ENCODE peak calls at places on chromosomes 2 and 18, in six cellular contexts. J, I, P, W, K and R are unnamed samples.
A peak's percentile ranks its signal among the peaks of the same experiment; 100 is the strongest.

GRCh38 chr2:97662386-97662894 is 1.4 kb downstream of the ACTR1B start:
- DNase-seq in I (no peak), K (no peak), W (no peak), P (no peak), J (no peak), R (no peak)

GRCh38 chr2:234969329-234970157 is 17.7 kb downstream of the SH3BP4 start:
- DNase-seq in I (no peak), W (no peak), K (no peak), J (no peak), P (no peak), R (no peak)

GRCh38 chr2:122081743-122082142 is 326.3 kb downstream of the TSN start:
- DNase-seq in P (no peak), K (no peak), I (no peak), J (no peak), W (no peak), R (no peak)

GRCh38 chr2:239321596-239322413 is 79.0 kb downstream of the HDAC4 start:
- DNase-seq in W (no peak), I (no peak), P (no peak), J (peak; percentile 94), K (peak; percentile 4), R (no peak)

GRCh38 chr18:42281851-42282250 is 326.8 kb downstream of the PIK3C3 start:
- DNase-seq in W (no peak), I (no peak), K (no peak), P (no peak), J (no peak), R (no peak)

GRCh38 chr2:119744335-119744939 is 15.3 kb upstream of the PTPN4 start:
- DNase-seq in K (no peak), W (no peak), I (no peak), J (no peak), P (no peak), R (no peak)

GRCh38 chr2:29314816-29315571 is 199.8 kb downstream of the CLIP4 start:
- DNase-seq in I (no peak), P (peak; percentile 46), W (peak; percentile 16), J (peak; percentile 82), K (no peak), R (peak; percentile 49)

GRCh38 chr2:39411186-39411944 is 25.7 kb downstream of the MAP4K3 start:
- DNase-seq in W (no peak), I (no peak), J (no peak), K (no peak), P (no peak), R (no peak)

GRCh38 chr2:7598402-7598801 is 681.2 kb downstream of the RNF144A start:
- DNase-seq in J (no peak), K (no peak), I (no peak), P (no peak), W (no peak), R (no peak)

GRCh38 chr2:28101892-28102291 is 211.4 kb downstream of the BABAM2 start:
- DNase-seq in W (no peak), K (no peak), P (no peak), I (no peak), J (no peak), R (no peak)

GRCh38 chr2:241001413-241002274 is 3.2 kb downstream of the SNED1 start:
- DNase-seq in K (no peak), W (no peak), P (no peak), I (no peak), J (no peak), R (no peak)

GRCh38 chr2:48165066-48165753 is 258.9 kb upstream of the FBXO11 start:
- DNase-seq in W (no peak), J (no peak), K (no peak), I (no peak), P (no peak), R (no peak)

GRCh38 chr2:62197017-62197586 is 1.2 kb downstream of the B3GNT2 start:
- DNase-seq in J (peak; percentile 72), W (no peak), I (no peak), P (peak; percentile 46), K (no peak), R (peak; percentile 47)
- TF ChIP-seq CTCF in J (no peak), W (no peak), I (no peak), P (no peak), K (no peak), R (no peak)

GRCh38 chr18:48319796-48320638 is 89.2 kb downstream of the ZBTB7C start:
- DNase-seq in I (no peak), P (no peak), W (no peak), J (no peak), K (no peak), R (no peak)

GRCh38 chr18:48318481-48318880 is 90.7 kb downstream of the ZBTB7C start:
- DNase-seq in P (no peak), W (peak; percentile 31), K (no peak), I (no peak), J (no peak), R (no peak)

GRCh38 chr18:48316177-48316576 is 93.0 kb downstream of the ZBTB7C start:
- DNase-seq in K (no peak), W (no peak), J (no peak), I (no peak), P (no peak), R (no peak)

GRCh38 chr18:48320639-48320945 is 88.6 kb downstream of the ZBTB7C start:
- DNase-seq in P (no peak), K (no peak), W (no peak), I (no peak), J (no peak), R (no peak)

GRCh38 chr18:48317781-48318381 is 91.3 kb downstream of the ZBTB7C start:
- DNase-seq in J (no peak), K (no peak), I (no peak), P (no peak), W (no peak), R (no peak)
- TF ChIP-seq CTCF in J (no peak), K (peak; percentile 21), I (no peak), P (no peak), W (no peak), R (no peak)

GRCh38 chr2:133959066-133959465 is 294.8 kb upstream of the MGAT5 start:
- DNase-seq in W (no peak), J (no peak), K (no peak), P (no peak), I (no peak), R (no peak)
- TF ChIP-seq CTCF in W (no peak), J (no peak), K (no peak), P (no peak), I (no peak), R (no peak)

GRCh38 chr2:99818842-99819241 is 323.5 kb downstream of the AFF3 start:
- DNase-seq in J (no peak), K (no peak), W (no peak), P (no peak), I (no peak), R (no peak)
- TF ChIP-seq CTCF in J (no peak), K (peak; percentile 25), W (no peak), P (no peak), I (no peak), R (no peak)

DNA sequence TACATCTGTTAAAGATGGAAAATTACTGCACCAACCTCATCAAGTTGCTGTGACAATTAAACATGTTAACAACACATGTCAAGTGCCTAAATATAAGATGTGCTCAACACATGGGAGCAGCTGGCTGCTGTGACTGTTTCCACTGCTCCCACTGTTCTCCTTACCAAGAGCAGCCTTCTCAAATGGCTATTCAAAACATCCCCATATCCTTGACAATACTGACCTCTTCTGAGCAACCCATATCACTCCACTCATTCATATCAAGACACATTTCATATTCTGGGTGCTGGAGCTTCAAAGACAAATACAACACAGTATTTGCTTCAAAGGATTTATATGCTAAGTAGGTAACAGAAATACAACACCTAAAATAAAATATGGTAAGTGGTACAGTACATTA is 60.3 kb downstream of the PIAS2 start:
- DNase-seq in P (no peak), J (no peak), K (no peak), W (no peak), I (no peak), R (peak; percentile 27)
- TF ChIP-seq CTCF in P (no peak), J (no peak), K (no peak), W (no peak), I (no peak), R (no peak)